ENCODE peak calls at places on chromosomes 3 and 15, in seven cellular contexts. V is HL-60, C is breast epithelium, P is HepG2, S is stomach, F is endothelial cell of umbilical vein, O is prostate gland. R is an unnamed sample.

GRCh38 chr3:128554100-128554464 is 61.1 kb upstream of the GATA2 start:
- DNase-seq in O (no peak), P (peak), F (peak), S (no peak), V (no peak), C (no peak), R (no peak)

GRCh38 chr3:19046440-19046839 is 101.9 kb upstream of the KCNH8 start:
- DNase-seq in V (no peak), F (no peak), O (no peak), S (no peak), P (no peak), C (no peak), R (no peak)

GRCh38 chr3:58188173-58188564 is 22.6 kb downstream of the DNASE1L3 start:
- DNase-seq in P (no peak), O (no peak), C (no peak), S (no peak), F (no peak), V (no peak), R (no peak)

GRCh38 chr15:80208758-80209734 is 43.0 kb downstream of the CTXND1 start:
- DNase-seq in F (no peak), O (no peak), V (no peak), P (no peak), S (no peak), C (no peak), R (peak)

GRCh38 chr3:9786825-9787654 is 5.2 kb downstream of the TADA3 start:
- DNase-seq in C (no peak), P (no peak), F (no peak), V (no peak), S (no peak), O (no peak), R (no peak)

GRCh38 chr3:177111541-177111949 is 85.7 kb downstream of the TBL1XR1 start:
- DNase-seq in O (no peak), F (no peak), V (no peak), S (no peak), C (no peak), P (peak), R (no peak)

GRCh38 chr3:161104561-161105551 is at the start of gene B3GALNT1:
- DNase-seq in S (peak), P (no peak), C (no peak), F (peak), O (peak), V (no peak), R (no peak)

GRCh38 chr3:4888913-4889846 is 90.1 kb upstream of the BHLHE40 start:
- DNase-seq in F (no peak), O (no peak), S (no peak), P (no peak), V (no peak), C (no peak), R (no peak)

GRCh38 chr3:189308594-189308993 is 136.8 kb downstream of the TPRG1 start:
- DNase-seq in S (no peak), P (no peak), F (no peak), O (peak), V (no peak), C (no peak), R (no peak)

GRCh38 chr3:100032262-100032661 is 82.0 kb downstream of the FILIP1L start:
- DNase-seq in S (no peak), C (no peak), O (no peak), P (no peak), V (no peak), F (no peak), R (no peak)

GRCh38 chr3:41574900-41575299 is 375.6 kb downstream of the CTNNB1 start:
- DNase-seq in S (no peak), V (no peak), F (no peak), C (no peak), O (no peak), P (no peak), R (no peak)

GRCh38 chr3:106089806-106090205 is 221.0 kb upstream of the CBLB start:
- DNase-seq in S (no peak), V (no peak), C (no peak), O (no peak), P (no peak), F (no peak), R (no peak)

GRCh38 chr3:156353535-156353934 is 201.4 kb downstream of the SSR3 start:
- DNase-seq in F (no peak), C (no peak), S (no peak), P (no peak), O (no peak), V (no peak), R (no peak)

GRCh38 chr3:41653575-41654239 is 308.2 kb downstream of the ULK4 start:
- DNase-seq in P (no peak), V (no peak), C (no peak), O (no peak), S (no peak), F (peak), R (no peak)

GRCh38 chr15:70354260-70354894 is 256.7 kb upstream of the TLE3 start:
- DNase-seq in V (no peak), P (no peak), C (no peak), S (no peak), F (no peak), O (no peak), R (peak)

GRCh38 chr15:78177447-78177873 is 28.3 kb downstream of the IDH3A start:
- DNase-seq in C (no peak), S (peak), O (peak), P (peak), F (peak), V (no peak), R (no peak)

GRCh38 chr15:80404719-80405553 is 754 bp downstream of the ARNT2 start:
- DNase-seq in S (no peak), F (no peak), O (no peak), V (no peak), C (no peak), P (no peak), R (peak)

GRCh38 chr15:80161473-80162016 is 8.7 kb downstream of the FAH start:
- DNase-seq in V (no peak), F (no peak), C (no peak), O (no peak), S (no peak), P (no peak), R (no peak)

GRCh38 chr15:68646156-68646555 is 67.4 kb downstream of the CORO2B start:
- DNase-seq in P (no peak), F (no peak), O (no peak), S (no peak), V (no peak), C (no peak), R (no peak)

GRCh38 chr3:143078883-143079282 is 40.7 kb upstream of the CHST2 start:
- DNase-seq in C (no peak), O (no peak), V (no peak), F (no peak), S (no peak), P (no peak), R (peak)

GRCh38 chr15:39130556-39131379 is 450.1 kb upstream of the THBS1 start:
- DNase-seq in C (no peak), F (peak), S (no peak), P (no peak), O (no peak), V (no peak), R (no peak)

GRCh38 chr3:8491750-8492149 is 9.9 kb upstream of the LMCD1 start:
- DNase-seq in V (no peak), F (no peak), C (no peak), P (no peak), O (no peak), S (no peak), R (no peak)

GRCh38 chr3:110343376-110343775 is 728.2 kb upstream of the NECTIN3 start:
- DNase-seq in O (no peak), C (no peak), P (no peak), V (no peak), S (no peak), F (peak), R (no peak)
- TF ChIP-seq POLR2AphosphoS5 in O (no peak), C (no peak), P (no peak), V (no peak), S (no peak), F (no peak), R (no peak)

DNA sequence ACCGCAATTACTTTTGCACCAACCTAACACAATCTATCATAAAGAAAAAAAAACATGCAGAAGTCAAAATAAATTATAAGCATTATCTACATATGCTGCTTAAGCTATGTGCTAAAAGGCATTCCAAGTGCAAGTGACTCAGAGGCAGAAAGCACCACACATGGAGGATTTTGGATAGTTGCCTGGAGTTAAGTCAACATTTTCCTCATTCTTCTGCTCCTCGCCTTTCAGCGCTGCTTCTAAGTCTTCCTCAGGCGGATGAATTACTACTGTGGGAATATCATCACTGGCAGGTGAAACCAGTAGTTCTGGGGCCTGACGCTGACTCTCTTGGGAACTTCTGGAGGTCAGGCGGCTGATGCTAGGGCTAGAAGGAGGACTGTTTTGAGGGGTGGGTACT is 53.1 kb downstream of the SLC4A7 start:
- DNase-seq in O (peak), C (peak), S (peak), F (peak), P (no peak), V (no peak), R (no peak)
- TF ChIP-seq POLR2AphosphoS5 in O (peak), C (no peak), S (peak), F (peak), P (no peak), V (no peak), R (peak)

DNA sequence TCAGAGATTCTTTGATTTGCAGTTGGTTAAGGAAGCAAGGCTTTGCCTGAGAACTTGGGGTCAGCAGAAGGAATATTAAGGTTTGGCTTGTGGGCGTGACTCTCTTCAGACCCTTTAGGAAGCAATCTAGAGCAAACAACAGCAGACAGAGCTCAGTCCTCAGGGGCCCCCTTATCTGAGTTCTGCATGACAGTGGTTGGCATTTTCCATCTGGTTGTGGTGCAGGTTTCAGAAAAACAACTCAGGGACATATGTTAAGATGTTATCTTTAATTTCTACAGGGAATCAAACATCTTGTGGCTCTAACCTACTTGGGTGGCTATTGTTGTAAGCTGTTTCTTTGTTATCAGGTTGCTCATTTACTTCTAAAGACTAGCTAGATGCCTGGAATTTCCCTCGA is 141.4 kb downstream of the VPS8 start:
- DNase-seq in V (no peak), C (no peak), S (no peak), F (no peak), P (no peak), O (no peak), R (no peak)
- TF ChIP-seq POLR2AphosphoS5 in V (no peak), C (no peak), S (no peak), F (no peak), P (no peak), O (no peak), R (no peak)

GRCh38 chr3:50269460-50269859 is 513 bp downstream of the SEMA3B start:
- DNase-seq in F (no peak), V (no peak), S (no peak), O (no peak), C (no peak), P (no peak), R (no peak)

GRCh38 chr3:50269977-50270413 is 1.0 kb downstream of the SEMA3B start:
- DNase-seq in P (no peak), V (no peak), F (no peak), S (no peak), O (no peak), C (no peak), R (no peak)

GRCh38 chr3:50268276-50268675 is 671 bp upstream of the SEMA3B start:
- DNase-seq in F (no peak), O (no peak), V (no peak), C (no peak), P (no peak), S (no peak), R (no peak)

GRCh38 chr3:50267280-50267913 is 1.6 kb upstream of the SEMA3B start:
- DNase-seq in O (peak), F (no peak), C (no peak), P (no peak), V (no peak), S (peak), R (no peak)

DNA sequence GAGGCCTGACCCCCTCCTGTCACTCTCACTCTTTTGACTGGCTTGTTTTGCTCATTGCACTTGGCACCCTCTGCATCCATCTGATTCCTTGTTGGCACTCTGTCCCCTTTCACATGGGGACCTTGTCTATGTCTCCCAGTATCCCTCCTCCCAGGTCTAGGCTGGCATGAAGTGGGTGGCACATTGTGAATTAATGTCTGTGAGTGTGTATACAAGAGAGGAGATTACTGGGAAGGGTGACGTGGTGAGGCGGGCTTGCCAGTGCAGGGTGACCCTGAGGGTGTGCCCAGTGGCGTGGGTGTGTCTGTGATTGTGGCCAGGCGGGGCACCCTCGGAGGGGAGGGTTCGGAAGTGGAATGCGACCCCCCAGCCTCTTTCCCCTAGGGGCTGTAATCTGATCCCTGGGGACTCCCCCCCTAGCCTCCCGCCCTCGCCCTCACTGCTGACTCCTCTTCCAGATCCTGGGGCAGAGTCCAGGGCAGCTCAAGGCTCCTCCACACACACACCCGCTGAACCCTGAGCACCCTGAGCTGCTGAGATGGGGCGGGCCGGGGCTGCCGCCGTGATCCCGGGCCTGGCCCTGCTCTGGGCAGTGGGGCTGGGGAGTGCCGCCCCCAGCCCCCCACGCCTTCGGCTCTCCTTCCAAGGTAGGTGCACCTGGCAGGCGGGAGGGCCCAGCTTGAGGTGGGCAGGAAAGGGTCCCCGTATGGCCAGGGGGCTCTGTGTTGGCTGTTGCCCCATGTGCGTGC is at the start of gene SEMA3B:
- DNase-seq in S (peak), O (peak), F (no peak), P (peak), C (peak), V (no peak), R (no peak)
- TF ChIP-seq POLR2AphosphoS5 in S (peak), O (peak), F (no peak), P (peak), C (no peak), V (no peak), R (peak)

DNA sequence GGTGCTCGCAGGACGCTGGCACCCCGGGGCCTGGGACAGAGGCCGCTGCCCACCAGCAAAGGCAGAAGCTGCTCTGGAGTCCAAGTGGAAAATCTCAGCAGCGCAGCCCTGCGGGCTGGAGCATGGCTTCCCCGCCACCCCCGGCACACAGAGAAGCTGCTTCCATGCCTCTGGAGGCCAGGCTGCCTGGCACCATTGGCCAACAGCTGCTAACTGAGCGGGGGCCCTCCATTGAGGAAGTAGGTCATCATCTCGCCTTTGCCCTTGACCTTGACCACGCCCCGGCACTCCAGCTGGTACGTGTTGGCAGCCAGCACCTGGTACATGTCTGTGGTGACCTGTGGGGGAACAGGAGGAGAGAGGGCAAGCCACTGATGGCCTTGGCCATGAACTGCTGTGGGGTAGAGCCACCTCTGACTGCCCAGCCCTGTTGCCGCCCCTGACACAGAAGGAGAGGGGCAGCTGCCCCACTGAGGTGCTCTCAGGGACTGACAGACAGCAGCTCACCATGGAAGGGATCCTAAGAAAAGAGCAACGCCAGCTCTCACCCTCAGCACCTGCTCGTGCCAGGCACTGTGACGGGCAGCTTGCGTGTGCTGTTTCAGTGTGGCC is 82.8 kb downstream of the SEC22A start:
- DNase-seq in F (no peak), O (no peak), P (no peak), V (no peak), S (no peak), C (no peak), R (peak)
- TF ChIP-seq POLR2AphosphoS5 in F (no peak), O (no peak), P (no peak), V (no peak), S (no peak), C (no peak), R (no peak)

GRCh38 chr3:14590594-14590993 is 50.5 kb upstream of the GRIP2 start:
- DNase-seq in F (no peak), C (no peak), S (no peak), P (no peak), V (no peak), O (no peak), R (no peak)

GRCh38 chr3:14588713-14589112 is 48.6 kb upstream of the GRIP2 start:
- DNase-seq in O (no peak), F (no peak), V (no peak), C (no peak), P (no peak), S (no peak), R (no peak)

GRCh38 chr3:14583543-14584091 is 43.5 kb upstream of the GRIP2 start:
- DNase-seq in F (no peak), O (no peak), P (no peak), C (no peak), S (no peak), V (no peak), R (no peak)

GRCh38 chr3:14587733-14588360 is 47.7 kb upstream of the GRIP2 start:
- DNase-seq in C (no peak), P (peak), F (no peak), V (no peak), S (no peak), O (no peak), R (no peak)

DNA sequence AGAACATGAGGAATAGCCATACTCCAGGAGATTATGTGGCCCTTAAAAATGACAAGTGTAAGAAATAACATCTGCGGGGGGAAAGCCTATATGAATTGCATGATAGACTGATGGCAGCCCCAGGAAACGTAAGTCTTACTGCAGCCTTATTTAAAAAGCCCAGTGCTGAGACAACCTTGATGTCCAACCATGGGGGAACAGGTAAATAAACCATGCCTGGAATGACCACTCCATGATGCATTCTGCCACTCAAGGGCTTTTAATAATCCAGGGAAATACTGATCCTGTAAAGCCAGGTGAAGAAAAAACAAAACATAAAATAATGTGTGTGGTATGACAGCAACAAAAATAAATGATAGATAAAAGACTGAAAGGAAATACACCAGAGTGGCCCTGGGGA is 46.5 kb upstream of the GRIP2 start:
- DNase-seq in S (no peak), O (no peak), V (no peak), P (no peak), C (no peak), F (no peak), R (no peak)
- TF ChIP-seq POLR2AphosphoS5 in S (no peak), O (no peak), V (no peak), P (no peak), C (no peak), F (no peak), R (no peak)

GRCh38 chr3:52429779-52430415 is 15.0 kb downstream of the SEMA3G start:
- DNase-seq in F (peak), V (no peak), S (no peak), O (no peak), P (peak), C (no peak), R (no peak)
- TF ChIP-seq POLR2AphosphoS5 in F (peak), V (no peak), S (no peak), O (no peak), P (peak), C (no peak), R (no peak)

GRCh38 chr3:22795917-22796316 is 407.2 kb upstream of the UBE2E2 start:
- DNase-seq in P (no peak), O (no peak), F (no peak), S (no peak), V (no peak), C (no peak), R (no peak)

GRCh38 chr3:22792533-22792932 is 410.6 kb upstream of the UBE2E2 start:
- DNase-seq in V (no peak), F (no peak), O (no peak), P (no peak), C (no peak), S (no peak), R (no peak)

GRCh38 chr3:22798461-22798860 is 404.7 kb upstream of the UBE2E2 start:
- DNase-seq in F (no peak), P (no peak), S (no peak), C (no peak), V (no peak), O (no peak), R (no peak)
- TF ChIP-seq POLR2AphosphoS5 in F (no peak), P (no peak), S (no peak), C (no peak), V (no peak), O (no peak), R (no peak)

DNA sequence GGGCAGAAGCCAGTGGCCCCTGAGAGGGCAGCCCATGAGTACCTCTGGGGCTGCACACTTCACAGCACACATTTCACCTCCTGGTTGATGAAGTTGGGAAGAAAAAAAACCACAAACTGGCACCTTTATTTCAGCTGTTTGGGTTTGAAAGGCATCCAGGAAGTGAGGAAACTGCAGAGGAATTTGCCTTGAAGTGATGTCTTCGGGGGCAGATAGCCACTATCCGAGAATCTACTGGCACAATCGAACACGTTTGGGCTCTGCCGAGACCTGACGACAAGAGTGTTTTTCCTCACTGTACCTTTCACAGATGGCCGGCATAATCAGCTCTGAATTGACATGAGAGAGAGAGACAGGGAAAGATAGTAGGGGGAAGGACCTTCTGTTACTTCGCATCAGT is 59.7 kb downstream of the LRIG1 start:
- DNase-seq in V (no peak), C (peak), P (no peak), S (no peak), F (peak), O (peak), R (no peak)
- TF ChIP-seq POLR2AphosphoS5 in V (no peak), C (peak), P (no peak), S (no peak), F (peak), O (peak), R (no peak)

DNA sequence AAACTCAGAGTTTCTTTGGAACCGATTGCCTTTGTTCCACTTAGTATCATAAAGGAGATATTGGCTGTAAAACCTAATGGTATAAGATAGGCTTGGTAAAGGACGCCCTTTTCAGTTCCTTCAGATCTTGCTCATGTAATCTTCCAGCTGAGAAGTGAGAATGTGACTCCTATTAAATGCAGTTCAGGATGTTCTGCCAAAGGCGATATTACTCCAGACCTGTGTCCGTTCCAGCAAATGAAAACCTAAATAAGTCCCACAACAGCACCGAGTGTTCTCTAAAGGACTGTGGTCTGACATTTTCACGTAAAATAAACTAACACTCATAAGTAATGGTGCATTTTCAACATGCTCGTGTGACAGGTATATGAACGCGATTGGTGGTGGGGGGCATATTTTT is 276.2 kb downstream of the FEZF2 start:
- DNase-seq in V (no peak), O (peak), P (no peak), S (no peak), F (no peak), C (peak), R (no peak)
- TF ChIP-seq POLR2AphosphoS5 in V (no peak), O (peak), P (no peak), S (peak), F (no peak), C (no peak), R (peak)

R was measured in esophagus muscularis mucosa.